ENCODE peak calls at places on chromosome 5, in ten cellular contexts. E is AG10803, P is D341Med, T is BE2C, Q is cerebellar cortex, U is neural progenitor cell, B is cardiac fibroblast, A is neural crest cell, S is MM.1S, J is activated T-cell treated with anti-CD3 and anti-CD28 coated beads for 24 hours. H is an unnamed sample.

GRCh38 chr5:140114341-140115185 is 654 bp downstream of the PURA start:
- DNase-seq in E (peak), P (peak), T (peak), Q (peak), U (peak), B (peak), A (peak), S (peak), J (peak), H (peak)

GRCh38 chr5:96687812-96688453 is 25.8 kb downstream of the CAST start:
- DNase-seq in E (peak), P (peak), T (no peak), Q (peak), U (peak), B (peak), A (no peak), S (peak), J (no peak), H (no peak)

GRCh38 chr5:132505641-132506040 is 15.1 kb upstream of the IRF1 start:
- DNase-seq in E (peak), P (peak), T (no peak), Q (no peak), U (no peak), B (no peak), A (no peak), S (no peak), J (no peak), H (no peak)

GRCh38 chr5:77282337-77283027 is 72.0 kb downstream of the PDE8B start:
- DNase-seq in E (peak), P (no peak), T (no peak), Q (no peak), U (peak), B (peak), A (no peak), S (no peak), J (no peak), H (no peak)

GRCh38 chr5:73789851-73790281 is 163.9 kb downstream of the ARHGEF28 start:
- DNase-seq in E (no peak), P (no peak), T (no peak), Q (no peak), U (no peak), B (peak), A (no peak), S (peak), J (no peak), H (no peak)

GRCh38 chr5:56910123-56910951 is 941 bp downstream of the SETD9 start:
- DNase-seq in E (peak), P (peak), T (peak), Q (no peak), U (peak), B (no peak), A (no peak), S (no peak), J (no peak), H (peak)

GRCh38 chr5:134647750-134648424 is 698 bp upstream of the SEC24A start:
- DNase-seq in E (peak), P (no peak), T (no peak), Q (no peak), U (no peak), B (peak), A (no peak), S (peak), J (peak), H (no peak)

GRCh38 chr5:59621477-59621876 is 272.0 kb downstream of the PDE4D start:
- DNase-seq in E (peak), P (no peak), T (no peak), Q (no peak), U (no peak), B (no peak), A (no peak), S (no peak), J (no peak), H (no peak)

GRCh38 chr5:5360878-5361520 is 61.5 kb upstream of the ICE1 start:
- DNase-seq in E (no peak), P (no peak), T (no peak), Q (no peak), U (peak), B (no peak), A (peak), S (no peak), J (no peak), H (no peak)

GRCh38 chr5:132136906-132137305 is 63.3 kb downstream of the CSF2 start:
- DNase-seq in E (peak), P (no peak), T (no peak), Q (peak), U (no peak), B (peak), A (no peak), S (no peak), J (no peak), H (no peak)

GRCh38 chr5:104498281-104498680 is 935.7 kb upstream of the NUDT12 start:
- DNase-seq in E (no peak), P (no peak), T (no peak), Q (no peak), U (no peak), B (peak), A (no peak), S (no peak), J (no peak), H (no peak)

GRCh38 chr5:56569051-56569450 is 246.3 kb upstream of the MAP3K1 start:
- DNase-seq in E (peak), P (no peak), T (no peak), Q (no peak), U (no peak), B (peak), A (no peak), S (no peak), J (no peak), H (no peak)

GRCh38 chr5:158884827-158885512 is 214.7 kb downstream of the EBF1 start:
- DNase-seq in E (no peak), P (no peak), T (no peak), Q (no peak), U (no peak), B (no peak), A (no peak), S (no peak), J (no peak), H (no peak)

GRCh38 chr5:39716532-39716971 is 291.8 kb upstream of the DAB2 start:
- DNase-seq in E (peak), P (peak), T (peak), Q (peak), U (peak), B (peak), A (peak), S (peak), J (peak), H (peak)

GRCh38 chr5:112109331-112109993 is 309.6 kb downstream of the EPB41L4A start:
- DNase-seq in E (peak), P (no peak), T (peak), Q (no peak), U (no peak), B (peak), A (no peak), S (no peak), J (no peak), H (no peak)

GRCh38 chr5:43275391-43275790 is 37.8 kb downstream of the HMGCS1 start:
- DNase-seq in E (no peak), P (no peak), T (no peak), Q (no peak), U (no peak), B (no peak), A (no peak), S (no peak), J (no peak), H (no peak)

GRCh38 chr5:21687621-21688020 is 1165.5 kb downstream of the CDH12 start:
- DNase-seq in E (no peak), P (no peak), T (no peak), Q (no peak), U (no peak), B (no peak), A (no peak), S (no peak), J (no peak), H (no peak)

GRCh38 chr5:15727375-15727774 is 227.4 kb downstream of the FBXL7 start:
- DNase-seq in E (no peak), P (no peak), T (no peak), Q (no peak), U (no peak), B (no peak), A (no peak), S (no peak), J (no peak), H (no peak)

GRCh38 chr5:139050432-139050831 is 147.7 kb downstream of the SIL1 start:
- DNase-seq in E (no peak), P (no peak), T (no peak), Q (no peak), U (no peak), B (no peak), A (no peak), S (no peak), J (no peak), H (no peak)

GRCh38 chr5:176543428-176544182 is 5.5 kb upstream of the CDHR2 start:
- DNase-seq in E (peak), P (peak), T (peak), Q (peak), U (peak), B (peak), A (peak), S (peak), J (peak), H (peak)

GRCh38 chr5:16866795-16867584 is 69.1 kb downstream of the MYO10 start:
- DNase-seq in E (no peak), P (no peak), T (no peak), Q (no peak), U (peak), B (no peak), A (no peak), S (no peak), J (no peak), H (peak)

GRCh38 chr5:141558150-141558549 is 60.6 kb downstream of the DIAPH1 start:
- DNase-seq in E (no peak), P (no peak), T (no peak), Q (no peak), U (no peak), B (peak), A (no peak), S (no peak), J (no peak), H (no peak)

GRCh38 chr5:65823174-65823573 is 101.2 kb downstream of the NLN start:
- DNase-seq in E (peak), P (no peak), T (no peak), Q (no peak), U (no peak), B (peak), A (no peak), S (no peak), J (no peak), H (no peak)

GRCh38 chr5:132754947-132755346 is 7.7 kb downstream of the CCNI2 start:
- DNase-seq in E (peak), P (peak), T (no peak), Q (peak), U (peak), B (peak), A (no peak), S (no peak), J (no peak), H (no peak)

GRCh38 chr5:9782806-9783560 is 152.8 kb upstream of the TAS2R1 start:
- DNase-seq in E (peak), P (no peak), T (no peak), Q (no peak), U (no peak), B (peak), A (no peak), S (no peak), J (no peak), H (no peak)

GRCh38 chr5:39005566-39006232 is 68.5 kb downstream of the RICTOR start:
- DNase-seq in E (peak), P (peak), T (no peak), Q (peak), U (no peak), B (peak), A (no peak), S (no peak), J (no peak), H (no peak)

GRCh38 chr5:62340392-62340791 is 34.4 kb downstream of the KIF2A start:
- DNase-seq in E (peak), P (no peak), T (no peak), Q (no peak), U (peak), B (peak), A (no peak), S (no peak), J (no peak), H (no peak)

GRCh38 chr5:73493421-73493820 is 4.8 kb upstream of the BTF3 start:
- DNase-seq in E (no peak), P (no peak), T (no peak), Q (no peak), U (no peak), B (no peak), A (no peak), S (no peak), J (no peak), H (no peak)

GRCh38 chr5:172833691-172834569 is at the start of gene ERGIC1:
- DNase-seq in E (peak), P (peak), T (peak), Q (peak), U (peak), B (peak), A (peak), S (peak), J (peak), H (peak)

GRCh38 chr5:33725846-33726245 is 165.9 kb downstream of the ADAMTS12 start:
- DNase-seq in E (peak), P (no peak), T (no peak), Q (no peak), U (no peak), B (peak), A (no peak), S (no peak), J (no peak), H (no peak)

GRCh38 chr5:1888541-1889251 is 6.0 kb upstream of the IRX4 start:
- DNase-seq in E (no peak), P (no peak), T (no peak), Q (no peak), U (no peak), B (no peak), A (no peak), S (no peak), J (no peak), H (no peak)

GRCh38 chr5:122907238-122907637 is 61.8 kb downstream of the SNX24 start:
- DNase-seq in E (peak), P (no peak), T (no peak), Q (no peak), U (no peak), B (peak), A (no peak), S (no peak), J (no peak), H (no peak)

GRCh38 chr5:126967808-126968466 is 62.4 kb downstream of the MARCHF3 start:
- DNase-seq in E (peak), P (no peak), T (peak), Q (no peak), U (no peak), B (no peak), A (no peak), S (no peak), J (no peak), H (no peak)

GRCh38 chr5:168288349-168289245 is 2.8 kb upstream of the WWC1 start:
- DNase-seq in E (no peak), P (no peak), T (no peak), Q (no peak), U (peak), B (no peak), A (no peak), S (no peak), J (no peak), H (no peak)